ENCODE peak calls at places on chromosomes 1 and 21, in six cellular contexts. N, P, Q, M, H and L are unnamed samples.
A peak's percentile ranks its signal among the peaks of the same experiment; 100 is the strongest.

GRCh38 chr1:221887091-221887746 is 145.3 kb upstream of the DUSP10 start:
- DNase-seq in H (peak; percentile 29), M (peak; percentile 1), P (peak; percentile 73), N (peak; percentile 76), Q (no peak), L (no peak)

GRCh38 chr1:157431751-157432150 is 120.6 kb downstream of the FCRL5 start:
- DNase-seq in H (no peak), P (peak; percentile 61), M (peak; percentile 69), N (no peak), Q (no peak), L (no peak)

GRCh38 chr1:226417830-226418546 is 10.1 kb upstream of the PARP1 start:
- DNase-seq in N (no peak), H (no peak), P (no peak), M (no peak), Q (no peak), L (no peak)

GRCh38 chr1:234656981-234657651 is 47.1 kb upstream of the IRF2BP2 start:
- DNase-seq in H (peak; percentile 75), P (peak; percentile 93), Q (no peak), N (peak; percentile 83), M (peak; percentile 75), L (peak; percentile 78)

GRCh38 chr1:224245188-224245587 is 62.1 kb downstream of the DEGS1 start:
- DNase-seq in M (no peak), N (no peak), Q (no peak), P (peak; percentile 78), H (no peak), L (peak; percentile 3)

GRCh38 chr21:37762606-37763005 is 153.7 kb downstream of the KCNJ6 start:
- DNase-seq in N (no peak), Q (no peak), M (no peak), H (no peak), P (no peak), L (no peak)

GRCh38 chr1:227317541-227318002 is 720 bp downstream of the CDC42BPA start:
- DNase-seq in N (peak; percentile 20), M (peak; percentile 6), P (peak; percentile 60), H (no peak), Q (no peak), L (peak; percentile 78)

GRCh38 chr21:42688841-42689371 is 35.5 kb downstream of the PDE9A start:
- DNase-seq in P (no peak), M (no peak), N (no peak), H (no peak), Q (no peak), L (no peak)

GRCh38 chr1:155124503-155125463 is 2.9 kb upstream of the EFNA1 start:
- DNase-seq in P (peak; percentile 11), Q (no peak), M (peak; percentile 89), N (no peak), H (no peak), L (peak; percentile 57)

GRCh38 chr1:57483954-57484353 is 60.1 kb upstream of the DAB1 start:
- DNase-seq in H (no peak), Q (no peak), P (peak; percentile 38), M (no peak), N (no peak), L (no peak)

GRCh38 chr1:44842415-44842762 is 664 bp downstream of the PTCH2 start:
- DNase-seq in N (no peak), M (no peak), H (no peak), P (peak; percentile 18), Q (no peak), L (no peak)

GRCh38 chr1:152367436-152367835 is 7.6 kb upstream of the FLG2 start:
- DNase-seq in M (no peak), P (no peak), N (no peak), Q (no peak), H (no peak), L (no peak)

GRCh38 chr1:3429766-3430165 is 24.7 kb upstream of the ARHGEF16 start:
- DNase-seq in N (no peak), P (no peak), M (no peak), H (no peak), Q (no peak), L (no peak)

GRCh38 chr1:235357485-235358378 is 9.5 kb upstream of the TBCE start:
- DNase-seq in Q (no peak), H (no peak), N (no peak), P (no peak), M (no peak), L (no peak)

GRCh38 chr1:84377480-84378095 is 20.7 kb upstream of the DNASE2B start:
- DNase-seq in P (peak; percentile 91), N (no peak), M (peak; percentile 79), Q (no peak), H (peak; percentile 37), L (no peak)

GRCh38 chr1:3730556-3731247 is 21.5 kb upstream of the CCDC27 start:
- DNase-seq in M (no peak), Q (no peak), N (no peak), P (no peak), H (no peak), L (no peak)

GRCh38 chr1:156794506-156795373 is 21.9 kb downstream of the SH2D2A start:
- DNase-seq in Q (no peak), M (no peak), H (no peak), N (no peak), P (no peak), L (no peak)

GRCh38 chr1:234899041-234899787 is 229.4 kb downstream of the TOMM20 start:
- DNase-seq in P (peak; percentile 43), H (no peak), N (no peak), M (no peak), Q (no peak), L (no peak)

GRCh38 chr1:157852476-157852875 is 10.9 kb upstream of the CD5L start:
- DNase-seq in N (no peak), Q (no peak), M (no peak), P (peak; percentile 17), H (no peak), L (no peak)

GRCh38 chr1:35192056-35192852 is 691 bp downstream of the SFPQ start:
- DNase-seq in P (peak; percentile 80), Q (peak; percentile 87), N (peak; percentile 38), H (no peak), M (peak; percentile 69), L (peak; percentile 83)

GRCh38 chr1:171248309-171248708 is at the start of gene FMO1:
- DNase-seq in P (no peak), H (no peak), N (no peak), Q (no peak), M (no peak), L (peak; percentile 8)

GRCh38 chr1:22218618-22219250 is 75.8 kb upstream of the WNT4 start:
- DNase-seq in Q (no peak), M (no peak), P (no peak), H (no peak), N (no peak), L (no peak)

GRCh38 chr1:25794325-25794724 is 5.7 kb upstream of the SELENON start:
- DNase-seq in P (no peak), H (no peak), N (no peak), Q (no peak), M (no peak), L (no peak)

GRCh38 chr1:80251591-80251990 is 1245.1 kb upstream of the ADGRL4 start:
- DNase-seq in H (no peak), Q (no peak), P (no peak), N (no peak), M (no peak), L (no peak)

GRCh38 chr1:111576547-111576946 is 43.0 kb upstream of the RAP1A start:
- DNase-seq in P (no peak), H (no peak), N (no peak), Q (no peak), M (no peak), L (peak; percentile 82)

GRCh38 chr21:33441489-33442477 is 38.0 kb downstream of the TMEM50B start:
- DNase-seq in P (peak; percentile 58), H (peak; percentile 51), M (no peak), N (peak; percentile 65), Q (no peak), L (peak; percentile 67)

GRCh38 chr1:28642847-28643635 is at the start of gene TAF12:
- DNase-seq in N (peak; percentile 55), H (peak; percentile 86), P (peak; percentile 97), Q (peak; percentile 84), M (peak; percentile 93), L (peak; percentile 95)

GRCh38 chr1:78168306-78168705 is 122.5 kb downstream of the GIPC2 start:
- DNase-seq in P (no peak), Q (no peak), H (no peak), N (no peak), M (no peak), L (no peak)

GRCh38 chr1:159790237-159790917 is 9.6 kb downstream of the DUSP23 start:
- DNase-seq in M (no peak), N (peak; percentile 26), Q (no peak), H (no peak), P (peak; percentile 32), L (peak; percentile 38)

GRCh38 chr1:46180082-46180616 is 3.9 kb upstream of the P3R3URF start:
- DNase-seq in P (no peak), N (no peak), H (no peak), M (peak; percentile 12), Q (no peak), L (peak; percentile 84)

GRCh38 chr1:247647864-247648263 is 31.7 kb downstream of the OR13G1 start:
- DNase-seq in M (no peak), N (no peak), H (no peak), P (no peak), Q (no peak), L (no peak)

GRCh38 chr1:150764617-150765090 is 924 bp downstream of the CTSS start:
- DNase-seq in Q (no peak), N (no peak), P (peak; percentile 78), M (peak; percentile 41), H (peak; percentile 87), L (peak; percentile 45)

GRCh38 chr1:154609398-154610380 is 1.7 kb upstream of the ADAR start:
- DNase-seq in N (no peak), M (no peak), H (no peak), P (no peak), Q (peak; percentile 34), L (peak; percentile 10)

GRCh38 chr1:204894031-204894430 is 23.4 kb downstream of the NFASC start:
- DNase-seq in M (peak; percentile 80), P (no peak), Q (no peak), H (no peak), N (no peak), L (no peak)